ENCODE peak calls at places on chromosomes 4 and X, in five cellular contexts. One of them, this sample, is unnamed.
A peak's percentile ranks its signal among the peaks of the same experiment; 100 is the strongest.

GRCh38 chrX:23952984-23953907 is 45.4 kb downstream of the CXorf58 start:
- DNase-seq in esophagus muscularis mucosa: no peak
- DNase-seq in GM23338: peak; percentile 43
- DNase-seq in breast epithelium: no peak
- DNase-seq in stomach: no peak
- DNase-seq in this sample: no peak

GRCh38 chrX:18377802-18378201 is 23.3 kb upstream of the SCML2 start:
- DNase-seq in esophagus muscularis mucosa: no peak
- DNase-seq in GM23338: peak; percentile 72
- DNase-seq in breast epithelium: no peak
- DNase-seq in stomach: peak; percentile 27
- DNase-seq in this sample: no peak

GRCh38 chrX:123084797-123085196 is 99.3 kb upstream of the GRIA3 start:
- DNase-seq in breast epithelium: no peak
- DNase-seq in esophagus muscularis mucosa: no peak
- DNase-seq in stomach: no peak
- DNase-seq in GM23338: no peak
- DNase-seq in this sample: no peak

GRCh38 chrX:19670321-19670750 is 155.0 kb upstream of the MAP3K15 start:
- DNase-seq in GM23338: no peak
- DNase-seq in stomach: no peak
- DNase-seq in breast epithelium: no peak
- DNase-seq in esophagus muscularis mucosa: no peak
- DNase-seq in this sample: peak; percentile 72

GRCh38 chr4:2867758-2868491 is 24.3 kb downstream of the ADD1 start:
- DNase-seq in breast epithelium: no peak
- DNase-seq in esophagus muscularis mucosa: no peak
- DNase-seq in stomach: no peak
- DNase-seq in GM23338: peak; percentile 67
- DNase-seq in this sample: no peak

GRCh38 chr4:73682508-73682907 is 57.9 kb upstream of the CXCL8 start:
- DNase-seq in esophagus muscularis mucosa: no peak
- DNase-seq in GM23338: no peak
- DNase-seq in stomach: no peak
- DNase-seq in breast epithelium: no peak
- DNase-seq in this sample: no peak

GRCh38 chr4:119116925-119117900 is 18.4 kb upstream of the MYOZ2 start:
- DNase-seq in esophagus muscularis mucosa: no peak
- DNase-seq in breast epithelium: no peak
- DNase-seq in GM23338: no peak
- DNase-seq in stomach: no peak
- DNase-seq in this sample: no peak

GRCh38 chrX:44937606-44938005 is 64.6 kb downstream of the KDM6A start:
- DNase-seq in esophagus muscularis mucosa: no peak
- DNase-seq in stomach: no peak
- DNase-seq in breast epithelium: no peak
- DNase-seq in GM23338: no peak
- DNase-seq in this sample: no peak

GRCh38 chrX:49910344-49910743 is 12.1 kb upstream of the CLCN5 start:
- DNase-seq in breast epithelium: no peak
- DNase-seq in esophagus muscularis mucosa: no peak
- DNase-seq in stomach: no peak
- DNase-seq in GM23338: no peak
- DNase-seq in this sample: no peak

GRCh38 chr4:1154126-1154522 is 18.3 kb downstream of the SPON2 start:
- DNase-seq in GM23338: no peak
- DNase-seq in esophagus muscularis mucosa: peak; percentile 60
- DNase-seq in stomach: no peak
- DNase-seq in breast epithelium: no peak
- DNase-seq in this sample: peak; percentile 54

GRCh38 chr4:7158081-7158750 is 34.1 kb upstream of the SORCS2 start:
- DNase-seq in breast epithelium: no peak
- DNase-seq in stomach: no peak
- DNase-seq in GM23338: no peak
- DNase-seq in esophagus muscularis mucosa: no peak
- DNase-seq in this sample: peak; percentile 57

GRCh38 chr4:123740236-123740635 is 343.6 kb downstream of the SPRY1 start:
- DNase-seq in stomach: no peak
- DNase-seq in esophagus muscularis mucosa: no peak
- DNase-seq in breast epithelium: no peak
- DNase-seq in GM23338: no peak
- DNase-seq in this sample: no peak

GRCh38 chrX:154748712-154749339 is 2.1 kb downstream of the GAB3 start:
- DNase-seq in breast epithelium: no peak
- DNase-seq in esophagus muscularis mucosa: no peak
- DNase-seq in stomach: no peak
- DNase-seq in GM23338: peak; percentile 72
- DNase-seq in this sample: no peak

GRCh38 chr4:15805583-15806517 is 27.7 kb downstream of the CD38 start:
- DNase-seq in stomach: peak; percentile 31
- DNase-seq in esophagus muscularis mucosa: no peak
- DNase-seq in GM23338: peak; percentile 86
- DNase-seq in breast epithelium: no peak
- DNase-seq in this sample: no peak

GRCh38 chrX:129772796-129773431 is 6.8 kb upstream of the SASH3 start:
- DNase-seq in GM23338: peak; percentile 32
- DNase-seq in breast epithelium: peak; percentile 50
- DNase-seq in esophagus muscularis mucosa: no peak
- DNase-seq in stomach: peak; percentile 49
- DNase-seq in this sample: peak; percentile 80
- H3K4me1 ChIP-seq in GM23338: no peaks in the 10 kb centered on the region
- H3K4me1 ChIP-seq in breast epithelium: no peaks in the 10 kb centered on the region
- H3K4me1 ChIP-seq in esophagus muscularis mucosa: no peaks in the 10 kb centered on the region
- H3K4me1 ChIP-seq in stomach: no peaks in the 10 kb centered on the region
- H3K4me1 ChIP-seq in this sample: no peaks in the 10 kb centered on the region

DNA sequence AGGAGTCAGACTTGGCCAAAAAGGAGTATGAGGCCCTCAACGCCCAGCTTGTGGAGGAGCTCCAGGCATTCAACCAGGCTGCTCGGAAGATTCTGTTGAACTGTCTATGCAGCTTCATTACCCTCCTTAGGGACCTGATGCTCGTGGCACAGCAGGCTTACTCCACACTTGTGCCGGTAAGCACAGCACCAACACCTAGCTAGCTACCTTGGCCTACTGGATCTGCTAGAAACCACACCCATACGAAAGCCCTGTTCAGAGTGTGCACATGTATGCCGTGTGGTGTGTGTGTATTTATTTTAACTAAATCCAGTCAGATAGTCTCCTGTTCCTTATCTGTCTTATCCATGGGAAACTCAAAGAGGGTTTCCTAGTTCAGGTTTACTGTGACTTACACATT is 49.3 kb downstream of the INTS12 start:
- DNase-seq in breast epithelium: no peak
- DNase-seq in esophagus muscularis mucosa: no peak
- DNase-seq in stomach: no peak
- DNase-seq in GM23338: no peak
- DNase-seq in this sample: no peak
- TF ChIP-seq POLR2AphosphoS5 in breast epithelium: no peak
- TF ChIP-seq POLR2AphosphoS5 in esophagus muscularis mucosa: no peak
- TF ChIP-seq POLR2AphosphoS5 in stomach: no peak
- TF ChIP-seq POLR2AphosphoS5 in GM23338: no peak
- TF ChIP-seq POLR2AphosphoS5 in this sample: no peak

DNA sequence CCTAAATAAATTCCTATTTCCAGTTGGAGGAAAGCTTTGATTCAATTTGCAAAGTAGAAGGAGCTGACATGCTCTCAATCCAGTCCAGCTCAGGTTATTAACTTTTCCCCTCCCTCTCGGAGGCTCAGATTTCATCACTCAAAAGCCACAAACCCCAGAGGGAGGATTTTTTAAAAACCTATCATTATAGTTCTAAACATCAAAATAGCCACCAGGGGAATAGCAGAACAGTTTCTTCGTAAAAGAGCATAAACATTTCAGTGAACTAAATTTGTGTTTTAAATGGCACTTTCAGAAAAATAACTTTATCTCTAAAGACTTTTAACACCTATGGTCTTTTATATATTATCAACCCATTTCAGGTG is 8.8 kb downstream of the GPRIN3 start:
- DNase-seq in GM23338: no peak
- DNase-seq in esophagus muscularis mucosa: no peak
- DNase-seq in stomach: no peak
- DNase-seq in breast epithelium: no peak
- DNase-seq in this sample: no peak
- TF ChIP-seq CTCF in GM23338: no peak
- TF ChIP-seq CTCF in esophagus muscularis mucosa: no peak
- TF ChIP-seq CTCF in stomach: no peak
- TF ChIP-seq CTCF in breast epithelium: no peak
- TF ChIP-seq CTCF in this sample: no peak

DNA sequence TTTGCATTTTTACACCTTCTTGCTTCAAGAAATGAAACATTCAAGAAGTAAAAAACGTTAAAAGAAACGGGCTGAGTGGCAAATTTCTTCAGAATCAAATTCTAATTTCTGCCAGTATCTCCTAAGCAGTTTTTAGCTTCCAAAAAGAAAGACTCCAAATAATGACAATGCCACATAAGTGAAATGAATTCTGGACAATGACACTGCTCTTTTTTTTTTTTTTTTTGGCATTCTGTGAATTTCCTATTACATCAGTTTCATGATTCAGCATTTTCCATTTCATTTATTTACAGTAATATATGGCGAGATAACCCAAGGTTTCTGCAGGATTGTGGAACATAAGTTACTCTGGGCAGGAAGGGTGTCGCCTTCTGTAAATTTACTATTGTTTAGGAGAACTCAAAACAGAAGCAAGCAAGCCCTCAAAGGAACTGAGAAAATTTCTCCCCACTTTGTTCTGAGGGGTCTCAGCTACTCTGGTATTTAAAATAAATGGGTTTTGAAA is 1.3 kb downstream of the SEL1L3 start:
- DNase-seq in esophagus muscularis mucosa: no peak
- DNase-seq in breast epithelium: no peak
- DNase-seq in GM23338: no peak
- DNase-seq in stomach: no peak
- DNase-seq in this sample: no peak
- H3K4me1 ChIP-seq in esophagus muscularis mucosa: peaks cover 39% of the 10 kb centered on the region
- H3K4me1 ChIP-seq in breast epithelium: no peaks in the 10 kb centered on the region
- H3K4me1 ChIP-seq in GM23338: peaks cover 46% of the 10 kb centered on the region
- H3K4me1 ChIP-seq in stomach: peaks cover 66% of the 10 kb centered on the region
- H3K4me1 ChIP-seq in this sample: peaks cover 30% of the 10 kb centered on the region

DNA sequence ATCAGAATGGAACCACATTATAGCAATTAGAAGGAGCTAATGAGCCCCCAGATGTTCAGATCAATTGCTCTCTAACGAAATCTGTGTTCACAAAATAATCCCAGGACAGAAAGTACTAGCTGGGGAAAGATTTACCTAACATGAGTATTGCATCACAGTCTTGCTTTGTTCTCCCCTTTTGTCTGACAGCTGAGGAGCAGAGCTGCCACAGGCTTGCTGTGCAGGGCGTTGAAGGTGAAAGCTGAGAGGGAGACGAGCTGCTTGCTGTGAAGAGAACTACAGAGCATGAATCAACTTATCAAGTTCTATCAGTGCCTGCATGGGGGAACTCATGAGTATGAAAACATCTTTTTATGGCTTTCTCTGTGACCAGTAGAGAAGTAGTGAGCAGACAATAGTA is 441.2 kb downstream of the CENPC start:
- DNase-seq in GM23338: no peak
- DNase-seq in esophagus muscularis mucosa: no peak
- DNase-seq in stomach: no peak
- DNase-seq in breast epithelium: no peak
- DNase-seq in this sample: no peak
- TF ChIP-seq POLR2AphosphoS5 in GM23338: no peak
- TF ChIP-seq POLR2AphosphoS5 in esophagus muscularis mucosa: no peak
- TF ChIP-seq POLR2AphosphoS5 in stomach: no peak
- TF ChIP-seq POLR2AphosphoS5 in breast epithelium: no peak
- TF ChIP-seq POLR2AphosphoS5 in this sample: no peak

GRCh38 chr4:4901877-4902276 is 42.4 kb downstream of the MSX1 start:
- DNase-seq in esophagus muscularis mucosa: no peak
- DNase-seq in breast epithelium: no peak
- DNase-seq in GM23338: peak; percentile 54
- DNase-seq in stomach: no peak
- DNase-seq in this sample: no peak
- TF ChIP-seq CTCF in esophagus muscularis mucosa: no peak
- TF ChIP-seq CTCF in breast epithelium: no peak
- TF ChIP-seq CTCF in GM23338: peak; percentile 70
- TF ChIP-seq CTCF in stomach: no peak
- TF ChIP-seq CTCF in this sample: no peak

DNA sequence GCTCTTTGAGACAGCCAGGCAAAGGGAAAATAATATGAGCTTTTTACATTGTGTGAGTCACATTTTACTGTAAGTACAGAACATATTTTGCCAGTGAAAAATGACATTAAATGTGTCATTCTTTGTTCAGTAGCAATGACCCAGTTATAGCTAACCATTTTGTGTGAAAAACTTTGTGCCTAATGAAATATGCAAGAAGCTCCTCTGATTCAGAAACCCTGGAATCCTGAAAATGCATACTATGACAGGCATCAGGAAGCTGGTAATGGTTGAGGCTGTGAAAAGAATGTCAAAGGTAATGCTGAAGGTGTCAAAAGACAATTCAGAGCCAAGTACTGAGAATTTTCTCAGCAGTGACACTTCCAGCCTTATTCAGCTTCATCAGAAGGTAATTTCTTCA is 549.5 kb upstream of the SMIM31 start:
- DNase-seq in esophagus muscularis mucosa: no peak
- DNase-seq in breast epithelium: no peak
- DNase-seq in GM23338: peak; percentile 67
- DNase-seq in stomach: no peak
- DNase-seq in this sample: no peak
- H3K4me1 ChIP-seq in esophagus muscularis mucosa: no peaks in the 10 kb centered on the region
- H3K4me1 ChIP-seq in breast epithelium: no peaks in the 10 kb centered on the region
- H3K4me1 ChIP-seq in GM23338: peaks cover 14% of the 10 kb centered on the region
- H3K4me1 ChIP-seq in stomach: no peaks in the 10 kb centered on the region
- H3K4me1 ChIP-seq in this sample: no peaks in the 10 kb centered on the region

GRCh38 chrX:38327007-38327774 is at the start of gene RPGR:
- DNase-seq in stomach: peak; percentile 93
- DNase-seq in GM23338: peak; percentile 91
- DNase-seq in esophagus muscularis mucosa: peak; percentile 94
- DNase-seq in breast epithelium: peak; percentile 90
- DNase-seq in this sample: peak; percentile 95
- TF ChIP-seq POLR2AphosphoS5 in stomach: peak; percentile 83
- TF ChIP-seq POLR2AphosphoS5 in GM23338: peak; percentile 37
- TF ChIP-seq POLR2AphosphoS5 in esophagus muscularis mucosa: peak; percentile 82
- TF ChIP-seq POLR2AphosphoS5 in breast epithelium: peak; percentile 63
- TF ChIP-seq POLR2AphosphoS5 in this sample: no peak